ENCODE peak calls at places on chromosome 11, in six cellular contexts. M is stomach, V is sigmoid colon, E is K562, R is suprapubic skin, B is transverse colon. T is an unnamed sample. For H3K4me1, the result is how much of the 10 kb centered on the place peaks cover.

GRCh38 chr11:11534981-11535380 is 86.8 kb downstream of the GALNT18 start:
- DNase-seq in B (no peak), V (no peak), R (no peak), M (no peak), E (no peak), T (peak)

GRCh38 chr11:78202733-78203167 is 14.0 kb downstream of the USP35 start:
- DNase-seq in V (peak), M (no peak), R (no peak), E (no peak), B (no peak), T (no peak)

GRCh38 chr11:69275178-69275577 is 18.8 kb upstream of the MYEOV start:
- DNase-seq in M (no peak), E (no peak), V (no peak), R (no peak), B (no peak), T (no peak)

GRCh38 chr11:3193373-3194015 is 25.1 kb downstream of the MRGPRG start:
- DNase-seq in M (peak), E (no peak), B (peak), V (peak), R (no peak), T (no peak)

GRCh38 chr11:2743427-2744110 is 43.8 kb upstream of the KCNQ1OT1 start:
- DNase-seq in V (no peak), E (no peak), B (no peak), M (no peak), R (peak), T (peak)

GRCh38 chr11:71245601-71246391 is 6.6 kb downstream of the SHANK2 start:
- DNase-seq in V (peak), M (peak), B (no peak), E (no peak), R (peak), T (no peak)

GRCh38 chr11:16028406-16028805 is 327.9 kb downstream of the SOX6 start:
- DNase-seq in E (no peak), V (no peak), M (no peak), R (no peak), B (no peak), T (no peak)

GRCh38 chr11:63841554-63841953 is 2.6 kb downstream of the MARK2 start:
- DNase-seq in M (no peak), R (no peak), V (no peak), B (no peak), E (no peak), T (no peak)

GRCh38 chr11:121547574-121547973 is 94.8 kb upstream of the SORL1-AS1 start:
- DNase-seq in R (no peak), E (no peak), M (no peak), B (peak), V (no peak), T (no peak)

GRCh38 chr11:119048644-119049043 is 8.4 kb downstream of the HYOU1 start:
- DNase-seq in E (peak), V (no peak), R (no peak), M (no peak), B (no peak), T (no peak)

GRCh38 chr11:69801513-69802335 is 17.5 kb downstream of the FGF3 start:
- DNase-seq in B (no peak), E (peak), R (no peak), M (peak), V (no peak), T (no peak)

GRCh38 chr11:116637766-116638165 is 135.0 kb downstream of the BUD13 start:
- DNase-seq in M (no peak), B (no peak), E (no peak), R (no peak), V (no peak), T (no peak)

GRCh38 chr11:46369458-46370152 is 11.9 kb upstream of the MDK start:
- DNase-seq in B (peak), R (no peak), E (peak), V (no peak), M (peak), T (peak)

GRCh38 chr11:35539781-35540281 is 14.4 kb upstream of the PAMR1 start:
- DNase-seq in M (no peak), V (peak), R (peak), E (no peak), B (peak), T (peak)

GRCh38 chr11:110907629-110908028 is 195.4 kb upstream of the ARHGAP20 start:
- DNase-seq in V (no peak), M (peak), B (peak), E (no peak), R (no peak), T (no peak)

GRCh38 chr11:134276396-134277175 is 407 bp downstream of the GLB1L3 start:
- DNase-seq in B (no peak), V (no peak), M (no peak), E (peak), R (no peak), T (no peak)

GRCh38 chr11:113581713-113582112 is 106.5 kb upstream of the DRD2 start:
- DNase-seq in B (no peak), V (no peak), M (no peak), E (no peak), R (no peak), T (no peak)

GRCh38 chr11:129591527-129591926 is 215.9 kb downstream of the BARX2 start:
- DNase-seq in B (no peak), M (no peak), R (no peak), V (no peak), E (no peak), T (no peak)

GRCh38 chr11:22193348-22194051 is 615 bp downstream of the ANO5 start:
- DNase-seq in B (peak), E (peak), R (no peak), M (peak), V (peak), T (peak)

GRCh38 chr11:94171693-94172440 is 43.2 kb downstream of the PANX1 start:
- DNase-seq in E (peak), V (no peak), R (no peak), M (peak), B (peak), T (no peak)

GRCh38 chr11:109138200-109138599 is 283.8 kb upstream of the C11orf87 start:
- DNase-seq in B (no peak), M (no peak), E (no peak), R (no peak), V (no peak), T (no peak)

GRCh38 chr11:108269583-108269982 is 46.7 kb downstream of the ATM start:
- DNase-seq in V (no peak), E (no peak), R (no peak), M (no peak), B (no peak), T (no peak)

GRCh38 chr11:31798057-31799035 is 12.8 kb downstream of the PAX6 start:
- DNase-seq in V (no peak), B (no peak), M (no peak), E (no peak), R (no peak), T (no peak)

GRCh38 chr11:44681698-44682097 is 45.1 kb upstream of the TSPAN18 start:
- DNase-seq in E (no peak), V (no peak), B (no peak), M (no peak), R (no peak), T (no peak)

GRCh38 chr11:41499429-41499828 is 40.0 kb upstream of the LRRC4C start:
- DNase-seq in V (no peak), E (no peak), R (no peak), B (no peak), M (no peak), T (no peak)

GRCh38 chr11:19698493-19699292 is 13.9 kb upstream of the NAV2 start:
- DNase-seq in E (no peak), R (peak), B (no peak), V (peak), M (no peak), T (no peak)

GRCh38 chr11:122032317-122032716 is 83.7 kb downstream of the BLID start:
- DNase-seq in R (no peak), V (no peak), M (no peak), B (no peak), E (no peak), T (no peak)

GRCh38 chr11:69863544-69864200 is 44.5 kb upstream of the FGF3 start:
- DNase-seq in V (no peak), R (no peak), E (no peak), M (no peak), B (no peak), T (no peak)

GRCh38 chr11:98630736-98631135 is 390.0 kb upstream of the CNTN5 start:
- DNase-seq in M (no peak), V (no peak), R (no peak), E (no peak), B (no peak), T (no peak)

GRCh38 chr11:69948256-69949141 is 129.3 kb upstream of the FGF3 start:
- DNase-seq in R (no peak), V (no peak), B (peak), M (peak), E (peak), T (no peak)

GRCh38 chr11:14237333-14237988 is 121.5 kb downstream of the RRAS2 start:
- DNase-seq in V (no peak), R (no peak), E (no peak), B (peak), M (no peak), T (no peak)

GRCh38 chr11:94933225-94934130 is 39.9 kb downstream of the CWC15 start:
- DNase-seq in R (peak), E (no peak), B (no peak), V (peak), M (no peak), T (no peak)

GRCh38 chr11:23988381-23989006 is 508.4 kb upstream of the LUZP2 start:
- DNase-seq in B (no peak), E (no peak), M (no peak), R (no peak), V (no peak), T (no peak)

GRCh38 chr11:116276051-116277044 is 496.4 kb downstream of the BUD13 start:
- DNase-seq in M (peak), R (peak), B (peak), E (peak), V (peak), T (peak)

GRCh38 chr11:19666951-19667350 is 45.7 kb upstream of the NAV2 start:
- DNase-seq in M (no peak), V (no peak), E (no peak), B (no peak), R (no peak), T (no peak)

GRCh38 chr11:84747871-84748270 is 879.3 kb downstream of the DLG2 start:
- DNase-seq in V (no peak), R (no peak), E (no peak), M (no peak), B (no peak), T (no peak)

GRCh38 chr11:117906710-117907109 is 22.5 kb downstream of the TMPRSS13 start:
- DNase-seq in B (no peak), V (no peak), M (no peak), E (no peak), R (no peak), T (no peak)

GRCh38 chr11:83008581-83008923 is 63.1 kb downstream of the RAB30 start:
- DNase-seq in E (no peak), M (no peak), B (no peak), R (no peak), V (no peak), T (no peak)

GRCh38 chr11:105100206-105100605 is 39.4 kb downstream of the CARD18 start:
- DNase-seq in E (no peak), B (no peak), M (no peak), V (no peak), R (no peak), T (no peak)

GRCh38 chr11:4626207-4627105 is 10.8 kb upstream of the OR51D1 start:
- DNase-seq in V (peak), R (no peak), B (peak), E (peak), M (peak), T (peak)
- TF ChIP-seq CTCF in V (peak), R (peak), B (peak), E (peak), M (no peak), T (peak)

GRCh38 chr11:62611705-62612365 is 740 bp downstream of the EML3 start:
- DNase-seq in E (peak), V (peak), B (peak), M (peak), R (no peak), T (peak)

GRCh38 chr11:62613275-62613864 is 313 bp downstream of the ROM1 start:
- DNase-seq in M (peak), V (peak), B (no peak), E (no peak), R (peak), T (no peak)

GRCh38 chr11:62614275-62614674 is 1.2 kb downstream of the ROM1 start:
- DNase-seq in M (peak), R (no peak), B (no peak), V (no peak), E (peak), T (no peak)

GRCh38 chr11:62610814-62611704 is 1.5 kb downstream of the EML3 start:
- DNase-seq in R (no peak), E (no peak), M (no peak), B (no peak), V (no peak), T (no peak)

DNA sequence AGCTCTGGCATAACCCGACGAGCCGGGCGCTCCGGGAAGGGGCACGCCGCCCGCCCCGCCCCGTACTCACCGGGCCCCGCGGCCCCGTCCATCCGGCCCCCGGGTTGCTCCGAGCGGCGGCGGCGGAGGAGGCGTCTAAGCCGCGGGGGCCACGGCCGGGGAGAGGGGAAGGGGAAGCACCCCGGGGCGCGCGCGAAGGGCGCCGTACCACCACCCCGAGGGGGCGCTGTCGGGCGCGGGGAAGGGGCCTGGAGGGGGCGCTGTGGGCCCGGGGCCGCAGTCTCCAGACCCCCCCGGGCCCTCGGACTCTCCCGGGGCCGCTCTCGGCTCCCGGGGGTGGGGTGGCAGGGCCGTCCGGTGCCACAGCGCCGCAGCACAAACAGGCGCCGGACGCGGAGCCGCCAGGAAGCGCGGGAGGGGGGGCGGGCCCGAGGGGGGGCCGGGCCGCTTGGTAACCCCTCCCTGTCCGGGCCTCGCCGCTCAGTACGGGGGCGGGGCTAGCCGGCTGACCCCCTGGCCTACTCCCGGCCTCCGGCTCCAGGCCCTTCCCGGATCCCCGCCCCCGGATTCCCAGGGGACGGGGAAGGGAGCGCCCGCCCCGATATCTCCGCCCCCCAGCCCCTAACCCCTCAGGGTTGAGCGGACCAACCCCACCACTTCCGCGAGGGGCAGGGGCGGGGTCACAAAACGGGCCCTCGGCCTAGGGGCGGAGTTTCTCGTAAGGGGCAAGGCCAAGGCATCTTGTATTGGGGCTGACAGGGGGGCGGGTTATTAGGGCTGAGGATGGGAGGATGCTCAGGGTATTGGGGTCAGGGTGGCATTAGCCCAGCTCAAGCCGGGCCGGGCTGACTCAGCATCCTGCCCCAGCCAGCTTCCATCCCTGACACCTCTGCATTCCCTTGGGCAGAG is at the start of the genes EML3 and ROM1:
- DNase-seq in E (peak), M (peak), B (peak), R (peak), V (peak), T (peak)
- TF ChIP-seq EP300 in E (no peak), M (no peak), B (no peak), R (no peak), V (no peak), T (peak)

GRCh38 chr11:34056672-34057071 is 5.1 kb downstream of the CAPRIN1 start:
- DNase-seq in B (no peak), M (no peak), E (no peak), V (no peak), R (no peak), T (no peak)
- H3K4me1 ChIP-seq in B (under half), M (under half), E (under half), V (half or more), R (half or more), T (under half)

DNA sequence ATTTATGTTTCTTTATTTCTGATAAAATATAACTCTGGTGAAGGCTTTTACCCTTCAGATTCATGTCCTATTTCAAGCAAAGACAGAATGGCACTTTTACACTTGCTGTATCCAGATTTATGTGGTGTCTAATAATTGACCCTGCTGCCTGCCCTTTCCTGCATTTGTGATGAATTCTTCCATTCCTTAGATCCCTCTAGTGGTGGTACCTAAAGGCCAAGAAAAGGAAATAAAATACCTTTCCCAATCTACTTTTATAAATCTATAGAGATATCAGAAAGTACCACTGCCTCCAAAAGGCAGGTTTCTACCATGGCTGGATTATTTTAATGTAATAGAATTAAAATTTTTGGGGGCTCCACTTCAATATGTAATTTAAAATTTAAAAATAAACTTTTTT is 34.2 kb downstream of the CCDC81 start:
- DNase-seq in V (no peak), B (no peak), E (no peak), M (no peak), R (no peak), T (no peak)
- TF ChIP-seq CTCF in V (no peak), B (no peak), E (peak), M (no peak), R (no peak), T (no peak)

GRCh38 chr11:96390403-96390830 is 604 bp downstream of the JRKL start:
- DNase-seq in E (peak), M (no peak), R (no peak), B (no peak), V (no peak), T (no peak)

GRCh38 chr11:96391698-96392307 is 2.0 kb downstream of the JRKL start:
- DNase-seq in M (no peak), R (no peak), E (no peak), B (no peak), V (no peak), T (no peak)

GRCh38 chr11:96393753-96394348 is 4.0 kb downstream of the JRKL start:
- DNase-seq in M (no peak), V (no peak), B (no peak), E (peak), R (no peak), T (no peak)

GRCh38 chr11:96388891-96389603 is 665 bp downstream of the CCDC82 start:
- DNase-seq in B (no peak), E (peak), R (no peak), M (no peak), V (no peak), T (no peak)

GRCh38 chr11:96389604-96390402 is at the start of the genes CCDC82 and JRKL:
- DNase-seq in E (peak), V (peak), R (peak), M (peak), B (peak), T (peak)
- TF ChIP-seq EP300 in E (no peak), V (no peak), R (no peak), M (no peak), B (no peak), T (no peak)

GRCh38 chr11:100930185-100930778 is 199.3 kb downstream of the PGR start:
- DNase-seq in V (no peak), B (no peak), M (no peak), E (peak), R (no peak), T (no peak)

GRCh38 chr11:100928426-100928825 is 201.2 kb downstream of the PGR start:
- DNase-seq in M (no peak), B (no peak), E (no peak), V (no peak), R (no peak), T (no peak)

GRCh38 chr11:100929377-100929776 is 200.2 kb downstream of the PGR start:
- DNase-seq in E (no peak), R (no peak), M (no peak), V (no peak), B (no peak), T (no peak)

GRCh38 chr11:100925935-100926334 is 203.7 kb downstream of the PGR start:
- DNase-seq in R (no peak), V (no peak), E (no peak), B (no peak), M (no peak), T (no peak)

GRCh38 chr11:100927579-100927978 is 202.0 kb downstream of the PGR start:
- DNase-seq in M (no peak), V (no peak), R (no peak), E (no peak), B (no peak), T (no peak)
- H3K4me1 ChIP-seq in M (under half), V (under half), R (under half), E (under half), B (under half), T (under half)

GRCh38 chr11:102935514-102935913 is 20.0 kb downstream of the MMP13 start:
- DNase-seq in B (no peak), V (no peak), E (no peak), R (no peak), M (no peak), T (no peak)
- TF ChIP-seq CTCF in B (no peak), V (no peak), E (no peak), R (no peak), M (no peak), T (no peak)

DNA sequence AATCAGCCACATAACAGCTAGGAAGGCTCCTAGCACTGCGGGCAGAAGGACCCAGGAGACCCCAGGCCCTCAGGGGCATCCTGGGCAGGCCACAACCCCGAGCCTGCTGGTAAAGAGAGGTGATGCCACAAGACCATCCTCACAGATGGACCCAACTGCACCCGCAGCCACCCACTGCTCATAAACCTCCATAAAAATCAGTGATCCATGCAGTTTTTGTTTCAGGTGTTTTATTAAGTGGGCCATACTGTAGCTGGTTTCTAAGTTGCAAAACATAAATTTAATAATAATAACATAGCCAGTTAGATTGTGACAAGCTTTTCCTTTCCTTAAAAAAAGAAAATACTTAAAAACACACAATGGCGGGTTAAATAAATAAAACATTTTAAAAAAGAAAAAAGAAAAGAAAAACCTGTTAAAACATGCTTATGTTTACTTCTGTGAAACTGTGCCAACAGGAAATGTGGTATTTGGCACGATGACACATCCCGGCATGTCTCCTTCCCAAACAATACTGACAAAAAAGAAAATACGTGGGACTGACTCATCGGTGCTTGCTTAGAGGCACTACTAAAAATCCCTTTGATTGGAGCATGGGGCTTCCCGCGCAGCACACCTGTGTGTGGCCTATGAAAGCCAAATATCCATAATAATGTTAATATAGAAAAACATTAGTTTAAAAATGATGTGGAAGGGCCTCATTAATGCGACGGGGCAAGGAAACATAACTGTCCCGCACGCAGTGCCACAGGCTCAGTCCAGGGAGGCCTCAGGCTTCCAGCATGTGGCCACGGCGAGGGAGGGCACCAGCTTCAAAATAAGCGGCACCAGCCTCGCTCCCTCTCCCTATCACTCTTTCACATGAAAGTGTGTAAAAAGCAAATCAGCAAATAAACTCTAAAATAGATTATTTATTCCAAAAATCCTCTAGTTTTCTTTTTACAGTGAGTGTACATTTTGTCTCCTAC is 47.5 kb upstream of the SCUBE2 start:
- DNase-seq in M (peak), R (no peak), B (peak), E (no peak), V (no peak), T (peak)
- TF ChIP-seq EP300 in M (no peak), R (no peak), B (no peak), E (no peak), V (no peak), T (no peak)